ENCODE peak calls at places on chromosomes 3 and 15, in four cellular contexts. I is cardiac fibroblast, R is IMR-90, X is coronary artery. V is an unnamed sample.
A peak's percentile ranks its signal among the peaks of the same experiment; 100 is the strongest.

GRCh38 chr3:104575631-104576030 is 791.1 kb upstream of the ALCAM start:
- DNase-seq in R (no peak), I (no peak), X (no peak), V (no peak)

GRCh38 chr3:28972921-28973320 is 307.9 kb upstream of the RBMS3 start:
- DNase-seq in I (peak; percentile 65), R (no peak), X (no peak), V (peak; percentile 18)

GRCh38 chr15:93035953-93036810 is 52.8 kb downstream of the RGMA start:
- DNase-seq in X (peak; percentile 76), I (peak; percentile 39), R (peak; percentile 30), V (peak; percentile 25)

GRCh38 chr3:98843301-98843959 is 58.1 kb downstream of the DCBLD2 start:
- DNase-seq in X (no peak), R (no peak), I (no peak), V (peak; percentile 40)

GRCh38 chr3:57967590-57967989 is 40.6 kb upstream of the FLNB start:
- DNase-seq in X (no peak), I (no peak), R (no peak), V (no peak)

GRCh38 chr3:15998896-15999295 is 175.6 kb upstream of the GALNT15 start:
- DNase-seq in I (no peak), R (no peak), X (no peak), V (no peak)

GRCh38 chr15:67033521-67033920 is 31.9 kb upstream of the SMAD3 start:
- DNase-seq in I (no peak), X (peak; percentile 67), R (no peak), V (no peak)

GRCh38 chr3:48118928-48119327 is 69.3 kb downstream of the CDC25A start:
- DNase-seq in X (no peak), I (no peak), R (no peak), V (peak; percentile 46)

GRCh38 chr3:63908081-63908736 is 4.0 kb downstream of the SCAANT1 start:
- DNase-seq in X (no peak), R (peak; percentile 42), I (no peak), V (peak; percentile 67)

GRCh38 chr15:98779463-98780071 is 131.2 kb downstream of the IGF1R start:
- DNase-seq in R (peak; percentile 65), X (peak; percentile 79), I (peak; percentile 80), V (peak; percentile 73)

GRCh38 chr15:42727740-42728355 is 9.1 kb downstream of the CDAN1 start:
- DNase-seq in I (no peak), X (no peak), R (no peak), V (no peak)

GRCh38 chr15:82315519-82316246 is 33.6 kb downstream of the GOLGA6L10 start:
- DNase-seq in R (no peak), X (no peak), I (no peak), V (no peak)

GRCh38 chr3:113035387-113035982 is 44.7 kb downstream of the GTPBP8 start:
- DNase-seq in X (no peak), R (peak; percentile 63), I (peak; percentile 76), V (peak; percentile 70)

GRCh38 chr15:88959445-88959844 is 46.3 kb upstream of the MFGE8 start:
- DNase-seq in I (no peak), R (no peak), X (no peak), V (no peak)
- TF ChIP-seq CTCF in I (no peak), R (no peak), X (no peak), V (no peak)

GRCh38 chr15:33608714-33609113 is 297.9 kb downstream of the RYR3 start:
- DNase-seq in I (no peak), X (no peak), R (no peak), V (no peak)
- TF ChIP-seq CTCF in I (peak; percentile 9), X (no peak), R (peak; percentile 22), V (peak; percentile 13)

DNA sequence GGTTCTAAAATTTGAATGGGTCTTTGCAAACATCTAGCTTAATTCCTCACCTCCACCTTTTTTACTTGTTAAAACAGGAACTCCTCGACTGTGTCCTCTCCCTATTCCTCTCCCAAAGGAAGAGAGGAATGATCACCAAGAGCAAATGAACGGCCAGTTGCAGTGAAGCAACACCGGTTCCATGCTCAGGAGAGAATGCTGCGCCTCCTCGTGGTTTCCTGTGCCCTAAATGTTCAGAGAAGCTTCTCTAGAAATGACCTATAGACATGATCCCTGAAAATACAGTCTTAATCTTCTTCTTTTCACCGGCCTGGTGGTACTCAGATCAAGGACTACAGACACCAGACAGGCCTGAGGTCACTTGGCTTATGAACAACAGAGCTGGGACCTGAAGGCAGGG is 65.1 kb upstream of the GUCA1C start:
- DNase-seq in R (peak; percentile 0), I (peak; percentile 2), X (no peak), V (no peak)
- TF ChIP-seq CTCF in R (no peak), I (no peak), X (no peak), V (no peak)

DNA sequence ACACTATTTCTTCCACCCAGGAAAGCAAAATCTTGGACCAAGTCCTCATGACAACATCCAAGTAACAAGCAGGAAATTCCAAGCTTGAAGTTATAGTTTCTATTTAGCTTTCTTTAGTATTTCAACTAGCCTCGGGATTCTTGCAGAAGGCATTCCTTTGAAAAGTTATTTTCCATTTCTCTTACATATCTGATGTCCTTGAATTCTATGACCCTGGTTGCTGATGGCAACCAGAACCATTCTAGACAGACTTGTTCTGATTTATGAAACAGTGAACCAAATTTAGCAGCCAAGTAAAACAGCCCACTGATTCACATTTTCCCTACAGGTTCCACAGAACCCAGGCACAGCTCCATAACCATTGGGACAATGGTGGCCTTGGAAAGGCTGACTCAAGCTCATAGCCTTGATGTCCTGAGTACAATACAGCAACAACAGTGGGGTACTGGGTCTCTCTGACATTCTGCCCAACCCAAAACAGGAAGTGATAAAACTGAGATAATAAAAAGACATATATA is 26.4 kb downstream of the P3H2 start:
- DNase-seq in X (peak; percentile 78), R (peak; percentile 63), I (peak; percentile 56), V (peak; percentile 84)
- TF ChIP-seq CTCF in X (no peak), R (no peak), I (no peak), V (no peak)

DNA sequence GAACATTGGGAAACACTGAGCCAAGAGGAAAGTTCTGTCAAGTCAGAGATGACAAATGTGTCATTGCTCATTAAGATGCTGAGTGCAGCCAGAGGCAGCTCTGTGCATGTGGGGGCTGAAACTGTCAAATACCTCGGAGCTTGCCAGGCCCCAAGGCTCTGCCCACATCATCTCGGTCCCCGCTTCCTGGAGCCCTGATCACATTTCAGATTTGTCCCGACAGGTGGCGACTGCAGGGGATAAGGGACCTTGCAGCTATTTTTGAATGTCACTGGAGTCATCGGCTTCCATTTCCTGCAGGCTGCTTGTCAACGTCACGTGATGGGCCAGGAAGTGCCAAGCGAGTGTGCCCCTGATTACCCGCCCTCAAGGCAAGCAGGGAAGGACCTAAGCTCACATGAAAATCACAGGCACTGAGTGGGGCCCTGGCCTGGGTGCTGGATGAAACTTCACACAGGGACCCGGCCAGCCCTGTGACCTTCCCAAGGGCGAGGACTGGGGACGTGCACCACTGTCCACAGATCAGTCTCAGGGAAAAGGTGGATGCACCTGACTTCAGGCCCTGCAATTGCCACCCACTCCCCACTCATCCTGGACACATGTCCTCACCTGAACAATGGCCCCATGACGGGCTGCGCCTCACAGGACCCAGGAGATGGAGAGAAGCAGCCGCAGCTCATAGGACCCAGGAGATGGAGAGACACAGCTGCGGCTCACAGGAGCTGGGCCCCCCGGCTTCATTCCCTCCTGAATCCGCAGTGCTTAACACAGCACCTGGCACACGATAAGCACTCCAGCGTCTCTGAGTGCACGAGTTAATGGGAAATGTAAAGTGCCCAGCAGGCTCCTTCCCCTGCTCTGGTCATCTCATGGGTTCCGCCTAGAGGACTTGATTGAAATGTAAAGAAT is 73.4 kb downstream of the NUP210 start:
- DNase-seq in I (no peak), X (no peak), R (no peak), V (no peak)
- TF ChIP-seq CTCF in I (no peak), X (no peak), R (no peak), V (no peak)

GRCh38 chr3:126866175-126866759 is 116.6 kb upstream of the PLXNA1 start:
- DNase-seq in I (no peak), R (no peak), X (no peak), V (no peak)

GRCh38 chr3:126870608-126871210 is 112.2 kb upstream of the PLXNA1 start:
- DNase-seq in I (peak; percentile 64), X (peak; percentile 56), R (peak; percentile 40), V (peak; percentile 52)

GRCh38 chr3:126872701-126873100 is 110.2 kb upstream of the PLXNA1 start:
- DNase-seq in R (no peak), I (no peak), X (no peak), V (no peak)

GRCh38 chr3:126865736-126866135 is 117.2 kb upstream of the PLXNA1 start:
- DNase-seq in X (no peak), I (no peak), R (no peak), V (no peak)

DNA sequence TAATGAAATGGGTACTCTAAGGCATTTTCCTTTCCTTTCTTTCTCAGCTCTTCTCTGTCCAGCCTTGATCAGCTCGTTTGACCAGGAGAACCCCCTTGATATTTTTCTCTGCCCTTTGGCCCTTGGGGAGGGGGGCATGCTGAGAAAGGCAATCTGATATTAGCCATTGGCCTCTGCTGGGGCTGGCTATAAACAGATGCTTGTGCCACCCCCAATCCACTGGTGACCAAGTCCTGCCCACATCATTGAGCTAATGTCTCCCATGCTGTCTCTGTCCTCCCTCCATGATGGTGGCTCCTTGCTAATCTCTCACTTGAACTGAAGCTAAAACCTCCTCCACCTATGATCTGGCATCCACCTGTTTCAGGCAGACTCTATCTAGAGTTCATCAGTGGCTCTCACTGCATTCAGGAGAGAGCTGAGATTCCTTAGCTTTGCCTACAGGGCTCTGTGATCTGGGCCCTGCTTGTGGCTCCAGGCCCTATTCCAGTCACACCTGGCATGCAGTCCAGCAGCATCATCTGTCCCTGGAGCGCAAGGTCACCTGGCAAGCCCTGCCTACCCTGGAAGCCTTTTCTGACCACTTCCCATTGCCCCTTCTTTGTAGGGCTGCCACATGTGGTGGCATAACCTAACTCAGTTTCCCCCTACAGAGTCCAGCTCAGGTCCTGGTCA is 115.3 kb upstream of the PLXNA1 start:
- DNase-seq in R (no peak), X (no peak), I (no peak), V (no peak)
- TF ChIP-seq CTCF in R (no peak), X (no peak), I (no peak), V (no peak)

GRCh38 chr15:35911052-35911780 is 365.3 kb upstream of the DPH6 start:
- DNase-seq in X (no peak), R (no peak), I (no peak), V (no peak)

GRCh38 chr15:35914573-35914972 is 368.6 kb upstream of the DPH6 start:
- DNase-seq in I (no peak), X (no peak), R (no peak), V (no peak)

GRCh38 chr15:35910227-35910626 is 364.3 kb upstream of the DPH6 start:
- DNase-seq in R (no peak), I (no peak), X (no peak), V (no peak)

GRCh38 chr15:35909414-35909813 is 363.4 kb upstream of the DPH6 start:
- DNase-seq in X (no peak), I (no peak), R (no peak), V (no peak)

GRCh38 chr15:35912196-35912595 is 366.2 kb upstream of the DPH6 start:
- DNase-seq in I (peak; percentile 56), X (no peak), R (peak; percentile 13), V (peak; percentile 43)
- TF ChIP-seq CTCF in I (peak; percentile 26), X (no peak), R (no peak), V (peak; percentile 35)

GRCh38 chr3:35502699-35503098 is 136.6 kb upstream of the ARPP21 start:
- DNase-seq in R (no peak), X (no peak), I (no peak), V (no peak)
- TF ChIP-seq CTCF in R (no peak), X (no peak), I (no peak), V (no peak)

GRCh38 chr3:106251160-106251892 is 382.5 kb upstream of the CBLB start:
- DNase-seq in X (no peak), R (no peak), I (no peak), V (no peak)
- TF ChIP-seq CTCF in X (no peak), R (no peak), I (no peak), V (no peak)

V was measured in fibroblast of the aortic adventitia.